ENCODE peak calls at places on chromosomes 16 and 17, in ten cellular contexts. X is stomach, T is uterus, S is mucosa of descending colon, L is adrenal gland, H is HFFc6, V is tibial artery, E is IMR-90, Z is ascending aorta, F is endothelial cell. D is an unnamed sample.

GRCh38 chr16:70252355-70252988 is 732 bp upstream of the EXOSC6 start:
- DNase-seq in X (no peak), T (no peak), S (no peak), L (no peak), H (no peak), V (no peak), E (peak), Z (no peak), F (peak), D (no peak)

GRCh38 chr17:82318772-82319606 is 1.6 kb upstream of the CD7 start:
- DNase-seq in X (no peak), T (no peak), S (no peak), L (no peak), H (no peak), V (no peak), E (no peak), Z (no peak), F (no peak), D (no peak)

GRCh38 chr16:6510261-6510660 is 822.4 kb upstream of the RBFOX1 start:
- DNase-seq in X (no peak), T (no peak), S (no peak), L (no peak), H (no peak), V (no peak), E (no peak), Z (no peak), F (no peak), D (no peak)

GRCh38 chr17:78526231-78527025 is 50.8 kb downstream of the DNAH17 start:
- DNase-seq in X (peak), T (no peak), S (peak), L (no peak), H (no peak), V (no peak), E (no peak), Z (no peak), F (no peak), D (no peak)

GRCh38 chr16:73433493-73434307 is 385.8 kb upstream of the ZFHX3 start:
- DNase-seq in X (no peak), T (no peak), S (no peak), L (no peak), H (no peak), V (no peak), E (no peak), Z (no peak), F (no peak), D (no peak)

GRCh38 chr17:42276609-42277341 is 584 bp upstream of the STAT5B start:
- DNase-seq in X (peak), T (peak), S (peak), L (peak), H (peak), V (peak), E (peak), Z (peak), F (peak), D (peak)

GRCh38 chr17:70552230-70552981 is 383.1 kb downstream of the KCNJ2 start:
- DNase-seq in X (no peak), T (no peak), S (peak), L (peak), H (peak), V (no peak), E (peak), Z (no peak), F (no peak), D (peak)

GRCh38 chr17:29571486-29571882 is 3.0 kb downstream of the TP53I13 start:
- DNase-seq in X (peak), T (no peak), S (no peak), L (no peak), H (no peak), V (peak), E (no peak), Z (no peak), F (no peak), D (no peak)

GRCh38 chr16:69921125-69921524 is 30.0 kb upstream of the CLEC18A start:
- DNase-seq in X (no peak), T (no peak), S (no peak), L (no peak), H (no peak), V (peak), E (peak), Z (peak), F (no peak), D (peak)

GRCh38 chr17:49343273-49343672 is 18.8 kb downstream of the ZNF652 start:
- DNase-seq in X (no peak), T (no peak), S (no peak), L (no peak), H (peak), V (no peak), E (peak), Z (no peak), F (no peak), D (no peak)

GRCh38 chr17:80254396-80255241 is 6.0 kb upstream of the RNF213 start:
- DNase-seq in X (peak), T (no peak), S (peak), L (peak), H (peak), V (no peak), E (peak), Z (peak), F (no peak), D (peak)

DNA sequence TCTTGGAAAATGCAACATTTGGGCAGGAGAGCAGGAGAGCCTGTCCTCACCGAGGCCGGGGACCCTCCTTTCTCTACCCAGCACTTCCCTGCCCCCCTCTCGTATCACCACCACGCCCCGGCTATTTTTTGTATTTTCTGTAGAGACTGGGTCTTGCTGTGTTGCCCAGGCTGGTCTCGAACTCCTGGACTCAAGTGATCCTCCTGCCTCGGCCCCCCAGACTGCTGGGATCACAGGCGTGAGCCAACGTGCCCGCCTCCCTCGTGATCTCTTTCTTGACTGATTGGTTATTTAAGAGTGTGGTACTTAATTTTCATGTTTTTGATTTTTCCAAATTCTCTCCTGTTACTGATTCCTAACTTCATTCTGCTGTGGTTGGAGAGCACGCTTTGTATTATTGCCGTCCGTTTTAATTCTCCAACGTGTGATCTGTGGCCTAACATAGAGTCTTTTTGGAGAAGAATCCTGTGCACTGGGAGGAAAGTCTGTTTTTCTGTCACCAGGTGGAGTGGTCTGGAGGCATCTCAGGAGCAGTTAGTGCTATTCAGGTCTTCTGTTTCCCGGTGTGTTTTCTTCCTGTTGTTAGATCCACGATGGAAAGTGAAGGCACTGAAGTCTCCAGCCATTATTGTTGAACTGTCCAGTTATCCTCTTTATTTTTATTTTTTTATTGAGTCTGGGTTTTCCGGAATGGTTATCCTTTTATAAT is 40.4 kb downstream of the ZNF778 start:
- DNase-seq in X (no peak), T (no peak), S (no peak), L (no peak), H (no peak), V (no peak), E (no peak), Z (no peak), F (no peak), D (no peak)
- TF ChIP-seq CTCF in X (no peak), T (no peak), S (no peak), L (no peak), H (no peak), V (no peak), E (no peak), Z (no peak), F (no peak), D (no peak)

GRCh38 chr16:21689107-21689506 is 25.3 kb downstream of the OTOA start:
- DNase-seq in X (no peak), T (no peak), S (no peak), L (no peak), H (no peak), V (no peak), E (no peak), Z (no peak), F (no peak), D (no peak)

GRCh38 chr16:21685034-21685455 is 21.3 kb downstream of the OTOA start:
- DNase-seq in X (no peak), T (no peak), S (no peak), L (no peak), H (no peak), V (no peak), E (no peak), Z (no peak), F (peak), D (no peak)

GRCh38 chr16:21683184-21683583 is 19.4 kb downstream of the OTOA start:
- DNase-seq in X (no peak), T (no peak), S (no peak), L (no peak), H (no peak), V (no peak), E (no peak), Z (no peak), F (no peak), D (no peak)

GRCh38 chr16:21684199-21684598 is 20.4 kb downstream of the OTOA start:
- DNase-seq in X (no peak), T (no peak), S (peak), L (peak), H (no peak), V (no peak), E (no peak), Z (no peak), F (peak), D (no peak)
- TF ChIP-seq CTCF in X (no peak), T (no peak), S (no peak), L (no peak), H (peak), V (no peak), E (peak), Z (no peak), F (peak), D (peak)

DNA sequence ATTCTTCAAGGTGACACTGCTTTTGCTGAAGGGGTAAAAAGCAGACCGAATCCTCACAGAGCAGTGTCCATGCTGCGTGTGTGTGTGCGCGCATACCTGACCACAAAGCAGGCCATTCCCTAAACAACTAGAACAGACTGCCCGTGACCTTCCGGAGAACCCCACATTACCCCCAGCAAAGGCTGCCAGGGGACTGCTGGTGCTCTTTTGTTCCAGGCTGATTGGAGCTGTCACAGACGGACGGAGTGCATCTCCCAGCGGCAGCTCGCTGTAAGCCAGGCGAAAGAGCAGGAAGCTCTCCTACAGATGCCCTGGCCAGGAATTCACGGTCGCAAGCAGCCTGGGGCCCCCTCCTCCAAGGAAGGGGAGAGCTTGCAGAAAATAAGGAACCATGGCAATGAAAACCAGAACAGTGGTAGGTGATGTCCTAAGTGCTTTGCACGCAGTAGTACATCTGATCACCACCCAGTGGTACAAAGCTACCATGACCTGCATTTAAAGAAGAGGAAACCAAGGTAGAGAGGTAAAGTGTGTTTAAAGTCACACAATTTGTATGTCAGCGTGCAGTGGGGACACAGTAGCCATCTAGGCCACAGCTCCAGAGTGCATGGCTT is 153.4 kb upstream of the DYNLRB2 start:
- DNase-seq in X (no peak), T (no peak), S (no peak), L (no peak), H (no peak), V (no peak), E (no peak), Z (no peak), F (no peak), D (no peak)
- TF ChIP-seq CTCF in X (no peak), T (no peak), S (no peak), L (no peak), H (no peak), V (no peak), E (no peak), Z (no peak), F (no peak), D (peak)

GRCh38 chr16:66862023-66862520 is 17.9 kb downstream of the CA7 start:
- DNase-seq in X (no peak), T (no peak), S (no peak), L (no peak), H (no peak), V (no peak), E (no peak), Z (no peak), F (no peak), D (no peak)
- TF ChIP-seq CTCF in X (no peak), T (no peak), S (no peak), L (no peak), H (no peak), V (no peak), E (no peak), Z (no peak), F (no peak), D (no peak)

DNA sequence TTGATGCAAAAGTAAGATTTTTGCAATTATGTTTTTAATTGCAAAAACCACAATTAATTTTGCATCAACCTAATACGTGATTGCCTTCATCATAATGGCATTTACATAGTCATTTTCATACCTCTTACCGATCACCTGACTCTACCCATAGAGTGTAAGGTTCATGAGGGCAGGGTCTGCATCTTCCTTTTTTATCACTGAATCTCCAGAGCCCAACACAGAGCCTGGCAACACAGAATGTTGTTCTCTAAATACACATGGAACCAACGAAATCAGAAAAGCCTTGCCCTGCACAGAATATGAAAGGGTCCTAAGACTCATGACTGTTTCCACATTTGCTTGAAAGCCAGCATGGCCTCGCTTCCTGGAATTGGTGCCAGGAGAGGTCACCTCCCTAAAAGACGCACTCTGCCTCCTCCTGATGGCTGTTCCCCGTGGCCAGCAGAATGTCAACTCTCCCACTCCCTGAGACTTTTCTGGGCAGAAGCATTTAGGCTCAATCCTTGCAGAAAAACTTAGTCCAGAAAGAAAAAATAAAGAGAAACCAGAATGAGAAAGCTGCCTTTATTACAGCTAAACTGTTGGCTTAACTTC is 327.7 kb upstream of the MAF start:
- DNase-seq in X (no peak), T (peak), S (peak), L (no peak), H (no peak), V (no peak), E (no peak), Z (no peak), F (no peak), D (no peak)
- TF ChIP-seq CTCF in X (no peak), T (no peak), S (no peak), L (no peak), H (no peak), V (no peak), E (no peak), Z (no peak), F (no peak), D (no peak)

GRCh38 chr17:39073353-39073752 is 78.1 kb downstream of the PLXDC1 start:
- DNase-seq in X (no peak), T (no peak), S (no peak), L (no peak), H (no peak), V (no peak), E (no peak), Z (no peak), F (no peak), D (no peak)

GRCh38 chr17:39073916-39074315 is 77.5 kb downstream of the PLXDC1 start:
- DNase-seq in X (no peak), T (no peak), S (no peak), L (no peak), H (no peak), V (no peak), E (no peak), Z (no peak), F (no peak), D (no peak)

GRCh38 chr17:39071573-39071972 is 79.9 kb downstream of the PLXDC1 start:
- DNase-seq in X (no peak), T (no peak), S (no peak), L (no peak), H (no peak), V (no peak), E (no peak), Z (no peak), F (no peak), D (no peak)

GRCh38 chr17:39064814-39065213 is 86.6 kb downstream of the PLXDC1 start:
- DNase-seq in X (no peak), T (no peak), S (no peak), L (no peak), H (no peak), V (no peak), E (no peak), Z (no peak), F (no peak), D (peak)

GRCh38 chr17:39069114-39069756 is 82.2 kb downstream of the PLXDC1 start:
- DNase-seq in X (no peak), T (no peak), S (peak), L (peak), H (peak), V (no peak), E (peak), Z (no peak), F (peak), D (no peak)
- TF ChIP-seq CTCF in X (peak), T (peak), S (no peak), L (peak), H (peak), V (peak), E (peak), Z (peak), F (no peak), D (peak)

GRCh38 chr16:12318661-12319463 is 342.3 kb downstream of the SNX29 start:
- DNase-seq in X (no peak), T (no peak), S (no peak), L (no peak), H (no peak), V (no peak), E (peak), Z (no peak), F (no peak), D (no peak)
- TF ChIP-seq CTCF in X (no peak), T (no peak), S (no peak), L (no peak), H (no peak), V (no peak), E (no peak), Z (no peak), F (no peak), D (no peak)

GRCh38 chr17:44859701-44860100 is 12.0 kb downstream of the HIGD1B start:
- DNase-seq in X (no peak), T (no peak), S (no peak), L (no peak), H (no peak), V (no peak), E (no peak), Z (no peak), F (no peak), D (no peak)

GRCh38 chr17:44848961-44849489 is 1.3 kb downstream of the HIGD1B start:
- DNase-seq in X (no peak), T (no peak), S (no peak), L (no peak), H (no peak), V (no peak), E (no peak), Z (no peak), F (no peak), D (no peak)

GRCh38 chr17:44850025-44850424 is 2.3 kb downstream of the HIGD1B start:
- DNase-seq in X (no peak), T (no peak), S (no peak), L (no peak), H (no peak), V (no peak), E (no peak), Z (no peak), F (no peak), D (no peak)

GRCh38 chr17:44850612-44851011 is 2.9 kb downstream of the HIGD1B start:
- DNase-seq in X (no peak), T (no peak), S (no peak), L (no peak), H (no peak), V (no peak), E (no peak), Z (no peak), F (no peak), D (no peak)

DNA sequence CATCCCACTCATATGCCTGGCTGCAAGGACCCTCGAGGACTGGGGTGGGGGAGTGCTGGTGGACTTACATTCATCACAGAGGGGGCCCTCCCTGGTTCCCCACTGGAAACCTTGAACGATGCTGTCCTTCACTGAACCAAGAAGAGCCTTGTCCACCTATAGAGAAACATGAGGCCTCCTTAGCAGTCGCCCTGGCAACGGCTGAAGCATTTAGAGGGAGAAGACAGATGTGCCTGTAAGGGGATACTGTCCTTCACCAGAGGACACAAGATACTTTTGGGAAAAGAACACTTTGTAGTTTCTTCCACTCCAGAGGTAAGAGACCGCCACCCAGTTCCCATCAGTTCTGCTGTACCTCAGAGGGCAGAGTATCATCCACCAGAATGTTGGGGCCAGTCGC is 6.5 kb downstream of the HIGD1B start:
- DNase-seq in X (no peak), T (no peak), S (no peak), L (no peak), H (no peak), V (no peak), E (no peak), Z (no peak), F (no peak), D (no peak)
- TF ChIP-seq CTCF in X (no peak), T (no peak), S (no peak), L (no peak), H (no peak), V (no peak), E (no peak), Z (no peak), F (no peak), D (no peak)

GRCh38 chr17:63832455-63832854 is 5.0 kb upstream of the FTSJ3 start:
- DNase-seq in X (no peak), T (no peak), S (no peak), L (no peak), H (no peak), V (no peak), E (no peak), Z (no peak), F (no peak), D (no peak)
- TF ChIP-seq CTCF in X (no peak), T (no peak), S (no peak), L (no peak), H (peak), V (no peak), E (no peak), Z (no peak), F (peak), D (no peak)

D was measured in astrocyte of the cerebellum.